ENCODE peak calls at places on chromosome 21, in five cellular contexts. F is neural progenitor cell; C is CD8-positive, alpha-beta T cell; Y is left lung; A is psoas muscle. D is an unnamed sample.

GRCh38 chr21:31173881-31174555 is 135.7 kb upstream of the KRTAP19-8 start:
- DNase-seq in Y (peak; percentile 37), A (no peak), C (no peak), F (peak; percentile 6), D (no peak)

GRCh38 chr21:28066051-28066450 is 926.6 kb downstream of the LTN1 start:
- DNase-seq in C (no peak), A (no peak), F (no peak), Y (no peak), D (no peak)

GRCh38 chr21:35921471-35921870 is 138.9 kb downstream of the SETD4 start:
- DNase-seq in C (no peak), A (no peak), Y (no peak), F (no peak), D (no peak)

GRCh38 chr21:39961251-39961650 is 94.0 kb downstream of the PCP4 start:
- DNase-seq in Y (no peak), C (no peak), F (no peak), A (no peak), D (no peak)

GRCh38 chr21:28587748-28588147 is 404.9 kb downstream of the LTN1 start:
- DNase-seq in A (no peak), Y (no peak), C (no peak), F (no peak), D (no peak)

GRCh38 chr21:31974454-31974985 is 101.7 kb downstream of the HUNK start:
- DNase-seq in C (peak; percentile 72), Y (no peak), A (no peak), F (peak; percentile 67), D (no peak)

GRCh38 chr21:33396966-33397365 is 6.2 kb upstream of the IFNGR2 start:
- DNase-seq in A (no peak), F (no peak), Y (no peak), C (no peak), D (peak; percentile 88)

GRCh38 chr21:26449161-26449560 is 123.9 kb downstream of the CYYR1 start:
- DNase-seq in A (no peak), F (no peak), Y (no peak), C (no peak), D (no peak)

GRCh38 chr21:27248791-27249190 is 281.9 kb upstream of the ADAMTS5 start:
- DNase-seq in Y (no peak), A (no peak), F (no peak), C (no peak), D (peak; percentile 54)

GRCh38 chr21:29520146-29520545 is 221.4 kb downstream of the BACH1 start:
- DNase-seq in F (no peak), C (no peak), A (no peak), Y (no peak), D (peak; percentile 21)

GRCh38 chr21:43634618-43635017 is 24.7 kb downstream of the HSF2BP start:
- DNase-seq in Y (no peak), A (no peak), F (no peak), C (no peak), D (no peak)

GRCh38 chr21:26939532-26940181 is 27.2 kb downstream of the ADAMTS5 start:
- DNase-seq in Y (no peak), A (peak; percentile 25), F (no peak), C (no peak), D (peak; percentile 59)

GRCh38 chr21:34795152-34796141 is 126.7 kb downstream of the CLIC6 start:
- DNase-seq in Y (no peak), A (peak; percentile 43), F (no peak), C (no peak), D (no peak)
- TF ChIP-seq CTCF in Y (no peak), A (peak; percentile 10), F (no peak), C (no peak), D (peak; percentile 30)

DNA sequence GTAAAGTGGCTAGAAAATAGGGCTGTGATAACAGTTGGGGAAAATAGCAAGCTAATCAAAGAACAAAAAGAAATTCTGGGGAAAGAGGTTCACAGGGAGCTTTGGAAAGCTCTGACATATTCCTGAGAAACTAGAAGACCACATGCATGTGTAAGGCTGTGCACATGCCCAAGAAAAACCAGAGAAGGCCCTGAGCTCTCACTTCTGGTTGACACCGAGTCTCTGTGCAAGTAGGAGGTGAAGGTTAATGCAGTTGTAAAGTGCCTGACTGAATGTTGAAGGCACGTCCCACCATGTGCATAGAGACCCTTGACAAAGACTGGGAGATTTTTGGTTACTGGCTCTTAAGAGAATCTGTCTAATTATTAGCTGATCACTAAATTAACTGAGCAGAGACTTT is 261.0 kb downstream of the DYRK1A start:
- DNase-seq in C (no peak), Y (no peak), F (no peak), A (no peak), D (no peak)
- H3K4me3 ChIP-seq in C (no peak overlapping the region), Y (no peak overlapping the region), F (no peak overlapping the region), A (no peak overlapping the region), D (no peak overlapping the region)

GRCh38 chr21:41369105-41369914 is 7.5 kb downstream of the MX2 start:
- DNase-seq in Y (no peak), C (peak; percentile 46), F (peak; percentile 82), A (peak; percentile 43), D (no peak)

GRCh38 chr21:41370840-41371697 is 9.2 kb downstream of the MX2 start:
- DNase-seq in F (no peak), Y (no peak), A (no peak), C (no peak), D (peak; percentile 9)

GRCh38 chr21:41368361-41369104 is 6.7 kb downstream of the MX2 start:
- DNase-seq in Y (no peak), C (no peak), F (no peak), A (no peak), D (no peak)

GRCh38 chr21:41371698-41372030 is 9.8 kb downstream of the MX2 start:
- DNase-seq in C (no peak), F (no peak), A (no peak), Y (no peak), D (no peak)

GRCh38 chr21:41369915-41370839 is 8.3 kb downstream of the MX2 start:
- DNase-seq in Y (no peak), F (no peak), A (no peak), C (peak; percentile 55), D (no peak)
- TF ChIP-seq CTCF in Y (no peak), F (no peak), A (no peak), C (no peak), D (no peak)

GRCh38 chr21:37243961-37244360 is 23.2 kb downstream of the VPS26C start:
- DNase-seq in F (no peak), A (no peak), C (no peak), Y (no peak), D (no peak)
- H3K4me3 ChIP-seq in F (no peak overlapping the region), A (no peak overlapping the region), C (no peak overlapping the region), Y (no peak overlapping the region), D (no peak overlapping the region)

GRCh38 chr21:15692711-15693110 is 37.1 kb upstream of the USP25 start:
- DNase-seq in A (no peak), Y (no peak), C (no peak), F (no peak), D (no peak)
- TF ChIP-seq CTCF in A (no peak), Y (no peak), C (no peak), F (no peak), D (no peak)

DNA sequence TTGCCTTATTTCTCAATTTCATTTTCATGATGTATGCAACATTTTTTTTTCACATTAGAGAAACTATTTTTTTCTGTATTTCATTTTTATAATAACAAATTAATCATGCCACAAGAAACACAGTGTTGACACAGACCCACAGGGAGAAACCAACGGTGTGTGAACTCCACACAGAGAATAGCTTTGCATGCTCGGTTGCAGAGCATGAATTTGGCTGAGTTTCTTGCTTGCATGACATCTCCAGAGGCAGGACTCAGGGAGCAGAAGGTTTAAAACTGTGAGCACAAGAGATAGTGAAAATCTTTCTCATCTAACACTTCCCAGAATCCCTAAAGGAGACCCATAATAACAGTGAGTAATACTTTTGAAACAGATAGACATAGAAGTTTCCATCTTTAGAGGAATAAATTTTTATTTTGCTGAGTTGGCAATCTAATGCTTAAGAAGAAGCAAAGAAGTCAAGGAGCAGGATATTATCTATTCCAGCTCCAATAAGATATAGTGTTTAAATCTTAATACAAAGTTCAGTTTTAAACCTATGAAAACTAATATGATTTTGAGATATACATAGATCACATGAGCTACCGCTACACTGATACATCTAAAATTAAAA is 890.9 kb downstream of the MRPL39 start:
- DNase-seq in C (no peak), F (no peak), Y (no peak), A (no peak), D (no peak)
- H3K4me3 ChIP-seq in C (no peak overlapping the region), F (no peak overlapping the region), Y (no peak overlapping the region), A (no peak overlapping the region), D (no peak overlapping the region)

GRCh38 chr21:45124596-45124995 is 50.2 kb downstream of the ADARB1 start:
- DNase-seq in Y (no peak), C (no peak), A (no peak), F (no peak), D (no peak)

GRCh38 chr21:45127937-45128336 is 53.6 kb downstream of the ADARB1 start:
- DNase-seq in Y (no peak), A (no peak), F (no peak), C (no peak), D (no peak)

GRCh38 chr21:45125347-45125746 is 51.0 kb downstream of the ADARB1 start:
- DNase-seq in A (no peak), F (no peak), Y (no peak), C (no peak), D (no peak)

GRCh38 chr21:45126983-45127382 is 52.6 kb downstream of the ADARB1 start:
- DNase-seq in A (no peak), C (no peak), F (no peak), Y (no peak), D (no peak)

GRCh38 chr21:45126085-45126687 is 51.8 kb downstream of the ADARB1 start:
- DNase-seq in Y (no peak), A (no peak), F (no peak), C (no peak), D (no peak)
- TF ChIP-seq CTCF in Y (no peak), A (no peak), F (no peak), C (no peak), D (no peak)

GRCh38 chr21:45763074-45763473 is 119.5 kb downstream of the PCBP3 start:
- DNase-seq in A (no peak), C (no peak), F (no peak), Y (no peak), D (no peak)
- H3K4me3 ChIP-seq in A (no peak overlapping the region), C (no peak overlapping the region), F (no peak overlapping the region), Y (no peak overlapping the region), D (no peak overlapping the region)